ENCODE peak calls at places on chromosomes 11 and 22, in seven cellular contexts. O, J, M, G, Q, C and S are unnamed samples.

GRCh38 chr11:31000412-31000811 is 369.1 kb downstream of the DCDC1 start:
- DNase-seq in Q (no peak), M (no peak), J (no peak), C (no peak), G (no peak), O (no peak), S (no peak)

GRCh38 chr22:43346521-43346929 is 3.4 kb upstream of the SCUBE1 start:
- DNase-seq in O (peak; percentile 50), M (peak; percentile 85), J (peak; percentile 42), Q (peak; percentile 78), C (peak; percentile 30), G (peak; percentile 19), S (peak; percentile 58)

GRCh38 chr11:104946907-104947306 is 21.5 kb downstream of the CASP4 start:
- DNase-seq in G (peak; percentile 62), O (peak; percentile 87), M (peak; percentile 71), J (peak; percentile 35), C (peak; percentile 78), Q (peak; percentile 4), S (peak; percentile 67)

GRCh38 chr11:68140496-68141246 is 19.5 kb upstream of the CHKA start:
- DNase-seq in M (no peak), O (no peak), Q (no peak), J (no peak), C (no peak), G (no peak), S (no peak)

GRCh38 chr11:45178890-45179663 is 32.6 kb downstream of the PRDM11 start:
- DNase-seq in J (no peak), M (peak; percentile 11), Q (no peak), C (no peak), G (peak; percentile 15), O (no peak), S (no peak)

GRCh38 chr22:24247564-24248344 is 2.9 kb upstream of the GGT5 start:
- DNase-seq in C (peak; percentile 66), M (peak; percentile 91), G (peak; percentile 98), J (peak; percentile 43), Q (peak; percentile 89), O (peak; percentile 79), S (peak; percentile 39)

GRCh38 chr11:102637731-102638130 is 12.6 kb upstream of the MMP20 start:
- DNase-seq in M (no peak), Q (no peak), C (no peak), G (no peak), J (no peak), O (no peak), S (no peak)

GRCh38 chr11:134592391-134592990 is 180.4 kb upstream of the B3GAT1 start:
- DNase-seq in J (peak; percentile 49), O (no peak), M (peak; percentile 88), Q (peak; percentile 86), G (no peak), C (peak; percentile 15), S (peak; percentile 27)

GRCh38 chr11:2089536-2090165 is 49.5 kb downstream of the IGF2 start:
- DNase-seq in C (peak; percentile 54), M (peak; percentile 69), Q (peak; percentile 47), J (peak; percentile 73), G (peak; percentile 47), O (peak; percentile 71), S (peak; percentile 10)

GRCh38 chr11:93921695-93922468 is 71.5 kb upstream of the VSTM5 start:
- DNase-seq in Q (peak; percentile 81), M (peak; percentile 96), G (peak; percentile 72), O (peak; percentile 92), J (peak; percentile 60), C (peak; percentile 56), S (peak; percentile 50)

GRCh38 chr11:124069429-124070401 is 28.6 kb upstream of the OR10G7 start:
- DNase-seq in Q (peak; percentile 86), G (peak; percentile 72), O (peak; percentile 63), C (peak; percentile 42), M (peak; percentile 86), J (peak; percentile 42), S (no peak)

GRCh38 chr11:114181752-114182151 is 114.4 kb upstream of the NNMT start:
- DNase-seq in C (no peak), G (no peak), M (no peak), J (no peak), Q (no peak), O (no peak), S (no peak)

GRCh38 chr22:41481131-41481830 is 12.4 kb downstream of the ACO2 start:
- DNase-seq in J (no peak), O (peak; percentile 46), G (peak; percentile 18), C (no peak), M (no peak), Q (no peak), S (no peak)

GRCh38 chr11:22192289-22192641 is 620 bp upstream of the ANO5 start:
- DNase-seq in O (no peak), C (peak; percentile 12), J (no peak), G (no peak), Q (peak; percentile 61), M (peak; percentile 84), S (peak; percentile 14)

GRCh38 chr11:76496174-76496573 is 51.4 kb downstream of the EMSY start:
- DNase-seq in M (no peak), G (no peak), O (no peak), Q (no peak), C (no peak), J (no peak), S (no peak)

GRCh38 chr11:43952401-43953342 is 10.2 kb downstream of the C11orf96 start:
- DNase-seq in Q (no peak), M (no peak), G (no peak), O (no peak), C (no peak), J (no peak), S (no peak)

DNA sequence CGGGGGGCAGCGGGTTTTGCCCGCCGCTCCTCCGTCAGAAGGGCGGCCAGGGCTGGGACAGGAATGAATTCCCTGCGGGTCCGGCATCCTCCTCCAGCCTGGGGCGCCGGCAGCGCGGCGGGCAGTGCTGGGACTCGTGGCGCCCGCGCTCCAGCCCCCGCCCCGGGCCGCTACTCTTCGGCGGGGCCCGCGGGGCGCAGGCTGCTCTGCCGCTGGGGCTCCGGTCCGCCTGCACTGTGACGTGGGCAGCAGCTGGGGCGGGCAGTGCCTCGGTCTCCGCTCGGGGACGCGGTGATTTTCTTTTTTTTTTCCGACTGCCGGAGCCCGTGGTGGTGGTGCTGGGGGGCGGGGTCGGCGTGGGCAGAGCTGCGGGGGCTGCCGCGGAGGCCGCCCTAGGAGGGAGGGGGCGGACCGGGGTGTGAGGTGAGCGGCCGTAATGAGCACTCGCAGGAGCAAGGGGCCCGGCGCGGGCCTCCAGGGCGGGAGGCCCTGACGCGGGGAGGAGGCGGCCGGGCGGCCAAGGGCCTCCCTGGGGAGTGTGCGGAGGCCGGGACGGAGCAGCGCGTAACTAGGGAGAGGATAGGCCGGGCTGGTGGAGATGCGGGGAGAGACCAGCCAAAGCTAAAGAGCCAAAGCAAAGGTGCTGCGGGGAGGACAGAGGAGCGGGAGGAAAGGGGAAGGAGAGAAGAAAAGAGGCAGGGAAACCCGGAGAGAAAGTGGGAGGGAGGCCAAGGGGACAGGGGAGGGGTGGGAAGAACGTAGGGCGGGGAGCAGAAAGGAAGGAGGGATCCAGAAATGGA is 73.3 kb upstream of the ZBED5 start:
- DNase-seq in Q (peak; percentile 86), O (peak; percentile 74), J (no peak), C (no peak), G (peak; percentile 93), M (peak; percentile 79), S (peak; percentile 38)
- H3K27ac ChIP-seq in Q (peak overlapping the region; percentile 50), O (peak overlapping the region; percentile 93), J (peak overlapping the region; percentile 52), C (no peak overlapping the region), G (peak overlapping the region; percentile 80), M (peak overlapping the region; percentile 88), S (no peak overlapping the region)

DNA sequence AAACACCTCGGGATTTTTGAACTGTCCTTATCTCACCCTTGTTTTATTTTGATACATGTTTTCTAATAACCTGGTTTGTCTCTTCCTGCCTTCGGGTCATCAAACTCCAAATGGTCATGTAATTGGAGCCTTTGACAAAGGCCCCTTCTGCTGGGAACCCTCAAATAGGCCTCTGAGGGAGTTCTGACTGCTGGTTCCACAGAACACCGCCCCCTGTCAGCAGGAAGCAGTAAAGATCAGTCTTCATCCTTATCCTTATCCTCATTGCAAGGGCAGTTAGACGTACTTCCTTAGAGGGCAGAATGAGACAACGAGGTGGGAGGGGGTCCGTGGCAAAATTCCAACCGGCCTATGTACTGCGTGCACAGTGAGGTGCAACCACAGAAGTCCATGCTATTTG is 12.1 kb downstream of the TRIM51 start:
- DNase-seq in J (no peak), Q (no peak), G (no peak), O (no peak), M (peak; percentile 76), C (no peak), S (no peak)
- TF ChIP-seq CTCF in J (no peak), Q (no peak), G (no peak), O (no peak), M (peak; percentile 78), C (no peak), S (no peak)

DNA sequence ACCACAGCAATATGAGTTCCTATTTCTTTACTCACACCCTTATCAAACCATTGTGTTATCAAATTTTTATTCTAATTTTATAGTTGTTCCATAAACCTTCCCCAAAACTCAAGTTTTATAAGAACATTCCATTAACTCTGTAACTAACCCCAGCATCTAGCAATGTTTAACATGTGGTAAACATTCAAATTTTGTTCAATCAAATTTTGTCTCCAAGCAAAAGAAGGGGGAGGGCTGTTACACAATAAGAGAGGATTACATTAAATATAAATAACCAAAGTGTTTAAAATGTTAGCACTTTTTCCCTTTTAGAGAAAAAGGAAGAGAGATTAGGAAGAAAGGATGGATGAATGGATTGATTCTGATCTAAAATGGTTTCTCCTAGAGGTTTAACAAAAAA is 20.5 kb downstream of the RBFOX2 start:
- DNase-seq in M (no peak), O (no peak), J (no peak), G (peak; percentile 46), C (no peak), Q (no peak), S (no peak)
- H3K79me2 ChIP-seq in M (peaks cover 97% of the 10 kb centered on the region), O (peaks cover 92% of the 10 kb centered on the region), J (peaks cover 91% of the 10 kb centered on the region), G (peaks cover 74% of the 10 kb centered on the region), C (peaks cover 65% of the 10 kb centered on the region), Q (peaks cover 95% of the 10 kb centered on the region), S (no peaks in the 10 kb centered on the region)

GRCh38 chr22:19579880-19580279 is 55.7 kb upstream of the CLDN5 start:
- DNase-seq in O (peak; percentile 25), Q (no peak), M (no peak), G (no peak), C (no peak), J (no peak), S (peak; percentile 45)
- H3K27ac ChIP-seq in O (peak overlapping the region; percentile 34), Q (no peak overlapping the region), M (no peak overlapping the region), G (no peak overlapping the region), C (no peak overlapping the region), J (no peak overlapping the region), S (no peak overlapping the region)

GRCh38 chr11:64206457-64207246 is at the start of gene FERMT3:
- DNase-seq in O (no peak), M (no peak), C (no peak), G (no peak), Q (no peak), J (no peak), S (peak; percentile 46)
- TF ChIP-seq CTCF in O (no peak), M (no peak), C (peak; percentile 35), G (no peak), Q (no peak), J (no peak), S (no peak)